ENCODE peak calls at places on chromosomes 16 and 17, in five cellular contexts. D is naive thymus-derived CD4-positive, alpha-beta T cell; V is hepatocyte; N is CD8-positive, alpha-beta memory T cell; P is stomach. Z is an unnamed sample. For H3K9me3, the result is how much of the 10 kb centered on the place peaks cover.

GRCh38 chr16:57304169-57305061 is 19.9 kb upstream of the PLLP start:
- DNase-seq in N (no peak), P (peak), V (peak), D (no peak), Z (no peak)

GRCh38 chr17:10838682-10839081 is 795 bp upstream of the PIRT start:
- DNase-seq in P (no peak), V (no peak), N (no peak), D (no peak), Z (no peak)

GRCh38 chr17:65022751-65023421 is 33.7 kb downstream of the GNA13 start:
- DNase-seq in D (no peak), V (no peak), P (no peak), N (no peak), Z (no peak)

GRCh38 chr16:31085873-31086628 is 2.7 kb downstream of the PRSS53 start:
- DNase-seq in P (no peak), V (peak), N (no peak), D (no peak), Z (no peak)

GRCh38 chr16:57893217-57893558 is 77.7 kb downstream of the CNGB1 start:
- DNase-seq in D (no peak), V (no peak), N (no peak), P (no peak), Z (no peak)

GRCh38 chr16:73202176-73202729 is 154.3 kb upstream of the ZFHX3 start:
- DNase-seq in N (no peak), D (no peak), P (no peak), V (peak), Z (no peak)

GRCh38 chr17:74099441-74100340 is 103.8 kb upstream of the RPL38 start:
- DNase-seq in P (no peak), V (no peak), D (no peak), N (no peak), Z (no peak)

GRCh38 chr16:15765116-15765515 is 91.7 kb downstream of the MYH11 start:
- DNase-seq in D (no peak), N (no peak), P (no peak), V (no peak), Z (no peak)

GRCh38 chr17:76063880-76064546 is 8.3 kb downstream of the SRP68 start:
- DNase-seq in P (no peak), D (peak), V (no peak), N (no peak), Z (no peak)

GRCh38 chr16:86661715-86662114 is 83.4 kb downstream of the FOXL1 start:
- DNase-seq in D (no peak), N (no peak), V (no peak), P (no peak), Z (no peak)

GRCh38 chr16:67241008-67241900 is 6.0 kb downstream of the FHOD1 start:
- DNase-seq in P (peak), N (no peak), D (no peak), V (peak), Z (no peak)

GRCh38 chr17:30548189-30548588 is 71.0 kb downstream of the GOSR1 start:
- DNase-seq in N (no peak), P (no peak), V (no peak), D (no peak), Z (no peak)

GRCh38 chr17:79781691-79782575 is 4.0 kb downstream of the CBX2 start:
- DNase-seq in V (no peak), P (no peak), N (no peak), D (no peak), Z (no peak)

GRCh38 chr17:44543213-44543904 is 13.9 kb upstream of the FZD2 start:
- DNase-seq in N (no peak), D (no peak), P (no peak), V (peak), Z (no peak)

GRCh38 chr16:12535535-12536411 is 267.9 kb downstream of the CPPED1 start:
- DNase-seq in V (peak), D (no peak), P (no peak), N (no peak), Z (no peak)

GRCh38 chr16:610513-611381 is 20.0 kb upstream of the WFIKKN1 start:
- DNase-seq in N (peak), V (peak), D (peak), P (peak), Z (peak)

GRCh38 chr16:12531937-12532336 is 271.8 kb downstream of the CPPED1 start:
- DNase-seq in V (no peak), P (no peak), D (no peak), N (no peak), Z (no peak)

GRCh38 chr16:69084301-69084700 is 21.2 kb upstream of the HAS3 start:
- DNase-seq in N (no peak), V (no peak), P (no peak), D (no peak), Z (no peak)

GRCh38 chr17:58302171-58302918 is 21.6 kb upstream of the MPO start:
- DNase-seq in N (no peak), D (no peak), P (peak), V (no peak), Z (no peak)

GRCh38 chr17:55347341-55347740 is 74.3 kb downstream of the MMD start:
- DNase-seq in N (no peak), P (no peak), D (no peak), V (no peak), Z (no peak)

GRCh38 chr17:44043326-44043725 is 23.1 kb downstream of the LSM12 start:
- DNase-seq in N (no peak), P (no peak), V (no peak), D (no peak), Z (no peak)

GRCh38 chr16:8908779-8909468 is 26.8 kb downstream of the LITAFD start:
- DNase-seq in V (no peak), D (no peak), N (no peak), P (no peak), Z (no peak)

GRCh38 chr17:42673885-42674754 is 2.7 kb downstream of the PLEKHH3 start:
- DNase-seq in D (no peak), P (peak), V (peak), N (no peak), Z (no peak)

GRCh38 chr16:88286301-88286923 is 96.3 kb upstream of the ZNF469 start:
- DNase-seq in P (no peak), N (no peak), V (no peak), D (no peak), Z (no peak)
- H3K9me3 ChIP-seq in P (under half), N (under half), V (under half), D (under half), Z (under half)

GRCh38 chr16:64470916-64471315 is 650.9 kb downstream of the CDH11 start:
- DNase-seq in N (no peak), P (no peak), D (no peak), V (no peak), Z (no peak)
- H3K9me3 ChIP-seq in N (under half), P (under half), D (under half), V (under half), Z (under half)

DNA sequence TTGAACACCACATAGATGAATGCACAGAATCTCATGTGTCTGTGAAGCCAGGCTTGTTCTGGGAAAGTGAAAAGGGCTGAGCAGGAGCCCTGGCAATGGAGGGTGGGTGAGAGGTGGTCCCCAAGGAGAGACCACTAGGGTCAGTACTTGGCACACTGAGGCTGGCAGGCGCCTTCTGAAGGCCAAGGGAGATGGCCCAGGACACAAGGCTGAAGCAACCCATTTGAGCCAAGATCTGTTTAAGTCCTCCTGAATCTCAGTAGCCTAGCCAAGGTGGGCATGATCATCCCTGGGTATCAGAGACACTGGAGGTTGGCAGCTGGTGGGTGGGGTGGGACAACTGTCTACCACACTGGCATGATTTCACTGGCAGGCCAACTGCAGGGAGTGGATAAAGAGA is 1741.2 kb downstream of the TP53TG3F start:
- DNase-seq in V (no peak), P (no peak), N (no peak), D (no peak), Z (no peak)
- H3K9me3 ChIP-seq in V (under half), P (under half), N (under half), D (under half), Z (under half)

DNA sequence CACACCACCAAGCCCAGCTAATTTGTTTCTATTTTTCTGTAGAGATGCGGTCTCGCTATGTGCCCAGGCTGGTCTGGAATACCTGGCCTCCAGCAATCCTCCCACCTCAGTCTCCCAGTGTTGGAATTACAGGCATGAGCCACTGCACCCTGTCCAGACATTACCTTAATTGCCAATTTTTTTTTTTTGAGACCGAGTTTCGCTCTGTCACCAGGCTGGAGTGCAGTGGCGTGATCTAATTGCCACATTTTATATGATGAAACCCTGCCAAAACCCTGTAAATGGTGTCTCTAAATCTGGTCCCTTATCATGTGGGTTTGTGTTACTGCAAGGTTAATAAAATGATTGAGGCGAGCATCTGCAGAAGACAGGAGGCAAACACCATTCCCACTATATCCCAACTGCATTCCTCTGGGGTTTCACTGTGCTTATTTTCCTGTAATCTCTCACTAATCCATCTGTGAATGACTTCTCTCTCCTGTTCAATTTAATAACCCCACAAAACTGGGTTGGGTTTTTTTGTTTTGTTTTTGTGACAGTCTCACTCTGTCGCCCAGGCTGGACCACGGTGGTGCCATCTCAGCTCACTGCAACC is 19.4 kb upstream of the TRIM25 start:
- DNase-seq in D (no peak), P (no peak), N (no peak), V (no peak), Z (no peak)
- H3K9me3 ChIP-seq in D (under half), P (under half), N (under half), V (under half), Z (under half)

DNA sequence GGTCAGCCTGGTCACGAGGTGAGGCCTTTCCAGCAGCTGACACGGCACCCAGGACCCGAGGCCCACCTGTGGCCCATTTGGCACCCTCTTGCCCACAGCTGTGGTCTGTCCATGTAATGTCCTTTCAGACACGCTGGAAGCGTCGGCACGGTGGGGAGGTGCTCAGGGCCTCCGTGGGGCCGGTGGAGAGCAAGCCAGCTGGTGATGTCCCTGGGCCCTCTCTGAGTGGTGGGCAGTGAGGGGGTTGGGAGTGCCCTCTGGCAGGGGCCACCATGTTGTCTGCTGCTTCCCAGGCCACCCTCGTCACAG is 97.3 kb upstream of the ZNF469 start:
- DNase-seq in N (no peak), P (no peak), V (no peak), D (no peak), Z (no peak)
- H3K9me3 ChIP-seq in N (under half), P (under half), V (under half), D (under half), Z (under half)

DNA sequence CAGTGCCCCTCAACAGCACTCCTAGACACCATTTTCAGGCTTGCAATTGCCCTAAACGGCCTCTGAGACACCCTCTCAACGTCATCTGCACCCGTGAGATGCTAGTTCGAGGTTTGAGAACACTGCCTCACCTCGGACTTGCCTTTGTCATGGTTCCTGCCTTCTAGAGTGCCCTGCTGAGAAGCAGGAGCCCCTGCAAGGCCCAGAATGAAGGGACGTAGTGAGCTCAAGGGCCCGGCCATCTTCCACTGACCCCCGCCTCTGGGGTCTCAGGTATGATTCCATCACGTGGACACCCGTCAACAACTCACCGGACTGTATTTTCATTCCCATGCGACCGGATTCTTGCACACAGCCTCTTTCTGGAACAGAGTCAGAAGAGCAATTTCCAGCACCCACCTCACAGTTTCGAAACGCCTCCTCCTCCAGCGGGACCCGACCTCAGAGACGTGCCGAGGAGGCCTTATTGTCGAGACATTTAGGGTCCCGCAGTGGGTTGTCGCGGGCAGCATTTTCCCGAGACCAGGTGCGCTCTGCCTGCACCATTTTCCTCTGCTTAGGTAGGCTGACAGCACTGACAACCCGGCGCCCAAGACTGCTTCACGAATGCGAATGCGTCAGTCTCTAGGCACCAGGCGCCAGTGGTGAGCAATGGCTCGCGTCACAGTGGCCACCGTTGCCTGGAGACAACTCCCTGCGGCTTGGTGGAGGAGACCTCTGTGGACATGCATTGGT is 999.9 kb downstream of the KCNJ18 start:
- DNase-seq in D (no peak), P (no peak), V (no peak), N (no peak), Z (no peak)
- H3K9me3 ChIP-seq in D (under half), P (under half), V (under half), N (under half), Z (under half)